ENCODE peak calls at places on chromosomes 16 and 17, in five cellular contexts. I, K, F, D and Z are unnamed samples.

GRCh38 chr17:27530791-27531391 is 74.6 kb downstream of the KSR1 start:
- DNase-seq in F (peak; percentile 34), I (no peak), K (no peak), D (no peak), Z (no peak)

GRCh38 chr16:1152123-1152638 is 725 bp upstream of the CACNA1H start:
- DNase-seq in D (no peak), K (no peak), I (peak; percentile 69), F (no peak), Z (peak; percentile 33)

GRCh38 chr17:2057130-2057713 is 2.3 kb downstream of the HIC1 start:
- DNase-seq in D (no peak), K (no peak), F (no peak), I (peak; percentile 64), Z (no peak)

GRCh38 chr17:81491193-81491592 is 21.4 kb downstream of the ACTG1 start:
- DNase-seq in F (no peak), D (no peak), K (no peak), I (no peak), Z (no peak)

GRCh38 chr17:30958187-30958586 is 12.7 kb upstream of the RNF135 start:
- DNase-seq in I (no peak), D (no peak), F (no peak), K (no peak), Z (no peak)

GRCh38 chr17:16013943-16014407 is 14.4 kb downstream of the TTC19 start:
- DNase-seq in D (no peak), F (peak; percentile 57), I (no peak), K (no peak), Z (peak; percentile 43)

GRCh38 chr17:63843387-63844292 is 1.2 kb upstream of the SMARCD2 start:
- DNase-seq in I (no peak), F (no peak), D (peak; percentile 53), K (no peak), Z (no peak)

GRCh38 chr16:50463581-50464324 is 84.4 kb upstream of the NKD1 start:
- DNase-seq in I (peak; percentile 48), F (peak; percentile 88), K (no peak), D (no peak), Z (no peak)

GRCh38 chr16:57485091-57485915 is 990 bp downstream of the DOK4 start:
- DNase-seq in F (no peak), I (no peak), D (no peak), K (no peak), Z (no peak)

GRCh38 chr16:8229011-8229520 is 361.2 kb downstream of the TMEM114 start:
- DNase-seq in K (peak; percentile 23), I (no peak), D (no peak), F (no peak), Z (no peak)

GRCh38 chr16:49834496-49835009 is 21.4 kb downstream of the ZNF423 start:
- DNase-seq in F (no peak), I (peak; percentile 72), K (no peak), D (no peak), Z (no peak)

GRCh38 chr16:8848231-8848938 is 20.4 kb downstream of the CARHSP1 start:
- DNase-seq in I (no peak), D (no peak), F (no peak), K (no peak), Z (no peak)

GRCh38 chr17:39634384-39634871 is 2.5 kb upstream of the STARD3 start:
- DNase-seq in I (no peak), K (no peak), F (no peak), D (no peak), Z (peak; percentile 38)

GRCh38 chr17:78974635-78975591 is 4.8 kb downstream of the LGALS3BP start:
- DNase-seq in K (no peak), F (no peak), D (no peak), I (no peak), Z (peak; percentile 52)

GRCh38 chr17:27601069-27601974 is 29.7 kb upstream of the LGALS9 start:
- DNase-seq in D (peak; percentile 51), K (peak; percentile 48), I (peak; percentile 95), F (peak; percentile 56), Z (peak; percentile 58)

DNA sequence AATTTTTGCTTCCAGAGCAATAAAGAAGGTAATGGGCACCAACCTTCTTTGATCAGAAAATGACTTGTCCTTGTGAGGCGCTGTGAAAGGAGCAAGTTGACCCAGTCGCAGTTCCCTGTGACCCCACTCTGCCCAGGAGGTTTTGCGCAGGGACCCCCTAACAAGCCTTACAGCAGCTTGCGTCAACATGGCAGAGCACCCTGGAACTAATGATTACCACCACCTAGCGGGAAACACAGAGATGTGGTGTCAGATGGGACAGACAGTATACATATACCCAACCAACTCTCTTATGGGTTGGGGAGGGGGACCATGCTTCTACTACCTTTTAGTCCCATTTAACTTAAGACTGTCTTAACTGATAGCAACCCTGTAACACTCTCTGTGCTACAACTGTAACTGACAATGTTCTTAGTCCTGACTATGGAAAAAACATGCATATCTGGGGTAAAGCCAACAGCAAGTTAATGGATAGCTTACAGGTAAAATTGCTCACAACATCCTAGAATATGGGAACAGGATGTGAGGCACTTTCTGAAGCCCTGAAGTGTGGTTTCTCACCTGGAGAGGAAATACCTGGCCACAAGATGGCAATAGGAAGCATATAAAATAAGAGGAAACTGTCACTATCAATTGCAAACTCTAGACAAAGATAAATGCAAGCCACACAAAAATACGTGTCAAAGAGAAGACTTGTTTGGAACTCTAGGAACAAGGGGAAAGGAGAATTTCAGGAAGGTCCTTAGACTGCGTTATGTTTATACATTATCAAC is 3.0 kb downstream of the KARS1 start:
- DNase-seq in F (no peak), I (no peak), K (no peak), D (no peak), Z (no peak)
- TF ChIP-seq SUZ12 in F (no peak), I (no peak), K (no peak), D (no peak), Z (no peak)

GRCh38 chr16:17589898-17590297 is 119.1 kb upstream of the XYLT1 start:
- DNase-seq in I (no peak), F (no peak), D (no peak), K (no peak), Z (no peak)

GRCh38 chr16:17590711-17591654 is 120.2 kb upstream of the XYLT1 start:
- DNase-seq in F (no peak), K (no peak), I (no peak), D (no peak), Z (no peak)

DNA sequence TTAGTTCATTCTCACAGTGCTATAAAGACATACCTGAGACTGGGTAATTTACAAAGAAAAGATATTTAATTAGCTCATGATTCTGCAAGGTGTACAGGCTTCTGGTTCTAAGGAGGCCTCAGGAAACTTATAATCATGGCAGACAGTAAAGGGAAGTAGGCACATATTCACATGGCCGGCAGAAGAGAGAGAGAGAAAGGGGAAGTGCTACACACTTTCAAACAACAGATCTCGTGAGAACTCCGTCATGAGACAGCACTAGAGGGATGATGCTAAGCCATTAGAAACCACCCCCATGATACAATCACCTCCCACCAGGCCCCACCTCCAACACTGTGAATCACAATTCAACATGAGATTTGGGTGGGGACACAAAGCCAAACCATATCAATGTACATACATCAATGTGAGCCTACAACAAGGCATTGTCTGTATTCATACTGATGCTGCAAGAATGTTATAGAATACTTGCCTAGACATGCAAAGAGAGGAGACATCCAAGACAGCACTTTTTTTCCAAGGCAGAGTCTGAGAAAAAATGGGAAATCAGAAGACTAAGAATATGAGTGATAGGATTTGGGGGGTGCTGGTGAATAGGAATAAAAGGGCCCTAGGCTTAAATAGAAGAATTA is 114.8 kb upstream of the XYLT1 start:
- DNase-seq in I (no peak), D (no peak), K (no peak), F (no peak), Z (no peak)
- TF ChIP-seq SUZ12 in I (no peak), D (no peak), K (no peak), F (no peak), Z (no peak)

GRCh38 chr17:38507921-38508569 is 79.8 kb downstream of the ARHGAP23 start:
- DNase-seq in F (peak; percentile 39), K (no peak), D (no peak), I (no peak), Z (no peak)

GRCh38 chr17:38509008-38509771 is 80.9 kb downstream of the ARHGAP23 start:
- DNase-seq in I (peak; percentile 96), K (peak; percentile 85), F (peak; percentile 84), D (no peak), Z (peak; percentile 76)

GRCh38 chr17:38509772-38510423 is 81.6 kb downstream of the ARHGAP23 start:
- DNase-seq in I (no peak), K (no peak), F (no peak), D (no peak), Z (no peak)

GRCh38 chr17:38508570-38508950 is 80.3 kb downstream of the ARHGAP23 start:
- DNase-seq in K (no peak), D (no peak), F (no peak), I (peak; percentile 65), Z (no peak)

DNA sequence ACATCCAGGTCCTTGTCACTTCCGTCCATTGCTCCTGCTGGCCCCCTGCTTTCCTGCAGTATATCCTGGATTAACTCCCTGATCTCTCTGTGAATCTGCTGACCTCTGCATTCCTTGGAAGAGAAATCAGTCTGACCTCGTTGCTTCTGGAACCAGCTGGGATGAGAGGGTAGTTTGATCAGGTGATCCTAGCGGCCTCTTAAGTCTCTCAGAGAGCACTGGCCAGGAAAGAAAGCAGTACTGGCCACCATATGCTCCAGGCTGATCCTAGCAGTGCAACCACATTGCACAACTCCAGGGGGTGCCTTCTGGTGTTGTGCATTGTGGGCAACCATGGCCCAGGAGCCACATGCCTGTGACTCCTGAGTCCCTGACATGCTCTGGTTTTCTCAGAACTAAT is 79.2 kb downstream of the ARHGAP23 start:
- DNase-seq in I (no peak), D (no peak), K (no peak), F (no peak), Z (no peak)
- TF ChIP-seq SUZ12 in I (no peak), D (no peak), K (no peak), F (no peak), Z (no peak)

DNA sequence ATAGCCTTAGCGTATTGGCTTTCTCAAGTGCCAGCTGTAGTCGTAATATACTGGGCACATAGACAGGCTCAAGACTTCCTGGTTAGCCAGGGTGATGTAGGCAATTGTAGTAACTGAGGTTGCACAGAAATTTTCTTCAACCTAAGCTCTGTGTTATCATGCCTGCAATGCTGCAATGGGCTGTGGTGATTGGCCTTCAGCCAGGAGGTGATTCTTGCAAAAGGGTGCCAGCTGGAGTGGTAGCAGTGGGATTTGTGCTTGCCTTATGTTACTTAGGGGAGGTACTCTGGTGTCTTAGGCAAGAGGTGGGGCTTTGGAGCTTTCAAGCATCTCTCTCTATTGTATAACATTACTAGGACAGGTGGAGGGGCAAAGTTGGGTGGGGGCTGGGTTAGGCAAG is 495.1 kb downstream of the CDH11 start:
- DNase-seq in K (no peak), F (no peak), I (no peak), D (no peak), Z (no peak)
- TF ChIP-seq SUZ12 in K (no peak), F (no peak), I (no peak), D (no peak), Z (no peak)

DNA sequence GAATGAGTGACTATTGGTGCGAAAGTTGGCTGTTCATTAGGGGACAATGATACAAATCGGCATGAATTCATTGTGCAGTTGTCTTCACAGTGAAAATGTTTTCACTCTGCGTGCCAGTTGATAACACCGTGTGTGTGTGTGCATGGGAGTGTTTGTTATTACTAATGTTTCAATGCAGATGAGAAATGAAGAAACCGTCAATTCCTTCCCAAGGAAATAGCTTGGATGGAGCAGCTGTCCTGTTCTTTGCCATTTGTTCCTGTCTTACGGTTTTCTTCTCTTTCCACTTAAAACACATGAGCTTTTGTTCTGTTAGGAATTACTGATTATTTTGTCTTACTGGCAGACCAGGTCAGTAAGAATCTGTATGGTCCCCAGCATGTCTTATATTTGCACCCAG is 23.6 kb downstream of the SHISA9 start:
- DNase-seq in D (no peak), K (no peak), F (no peak), I (no peak), Z (no peak)
- TF ChIP-seq SUZ12 in D (no peak), K (no peak), F (no peak), I (no peak), Z (no peak)